ENCODE peak calls at places on chromosomes 5 and 9, in five cellular contexts. One of them, this sample, is unnamed.

GRCh38 chr5:32713396-32714381 is 2.6 kb downstream of the NPR3 start:
- DNase-seq in NCI-H1436: no peak
- DNase-seq in stimulated activated naive CD8-positive, alpha-beta T cell treated with anti-CD3 and anti-CD28 coated beads, Interleukin-15, Interleukin-2, amounts not matched to agents 100 U/mL and 50 U/mL, for 24 hours: no peak
- DNase-seq in frontal cortex: no peak
- DNase-seq in anterior cingulate cortex: no peak
- DNase-seq in this sample: no peak

GRCh38 chr5:112419596-112420110 is 576 bp upstream of the EPB41L4A start:
- DNase-seq in anterior cingulate cortex: no peak
- DNase-seq in frontal cortex: no peak
- DNase-seq in NCI-H1436: no peak
- DNase-seq in stimulated activated naive CD8-positive, alpha-beta T cell treated with anti-CD3 and anti-CD28 coated beads, Interleukin-15, Interleukin-2, amounts not matched to agents 100 U/mL and 50 U/mL, for 24 hours: peak
- DNase-seq in this sample: no peak

GRCh38 chr5:177607452-177608192 is 7.7 kb downstream of the B4GALT7 start:
- DNase-seq in frontal cortex: peak
- DNase-seq in stimulated activated naive CD8-positive, alpha-beta T cell treated with anti-CD3 and anti-CD28 coated beads, Interleukin-15, Interleukin-2, amounts not matched to agents 100 U/mL and 50 U/mL, for 24 hours: peak
- DNase-seq in NCI-H1436: no peak
- DNase-seq in anterior cingulate cortex: peak
- DNase-seq in this sample: peak

GRCh38 chr5:50694027-50694590 is 27.7 kb downstream of the PARP8 start:
- DNase-seq in frontal cortex: no peak
- DNase-seq in anterior cingulate cortex: no peak
- DNase-seq in stimulated activated naive CD8-positive, alpha-beta T cell treated with anti-CD3 and anti-CD28 coated beads, Interleukin-15, Interleukin-2, amounts not matched to agents 100 U/mL and 50 U/mL, for 24 hours: no peak
- DNase-seq in NCI-H1436: no peak
- DNase-seq in this sample: no peak

GRCh38 chr5:96924016-96924443 is 11.8 kb upstream of the LNPEP start:
- DNase-seq in stimulated activated naive CD8-positive, alpha-beta T cell treated with anti-CD3 and anti-CD28 coated beads, Interleukin-15, Interleukin-2, amounts not matched to agents 100 U/mL and 50 U/mL, for 24 hours: no peak
- DNase-seq in anterior cingulate cortex: no peak
- DNase-seq in frontal cortex: no peak
- DNase-seq in NCI-H1436: no peak
- DNase-seq in this sample: no peak

GRCh38 chr9:91949946-91950664 is at the start of gene ROR2:
- DNase-seq in NCI-H1436: peak
- DNase-seq in frontal cortex: peak
- DNase-seq in stimulated activated naive CD8-positive, alpha-beta T cell treated with anti-CD3 and anti-CD28 coated beads, Interleukin-15, Interleukin-2, amounts not matched to agents 100 U/mL and 50 U/mL, for 24 hours: peak
- DNase-seq in anterior cingulate cortex: no peak
- DNase-seq in this sample: no peak

GRCh38 chr5:172527559-172527958 is 73.2 kb upstream of the SH3PXD2B start:
- DNase-seq in anterior cingulate cortex: no peak
- DNase-seq in NCI-H1436: no peak
- DNase-seq in frontal cortex: no peak
- DNase-seq in stimulated activated naive CD8-positive, alpha-beta T cell treated with anti-CD3 and anti-CD28 coated beads, Interleukin-15, Interleukin-2, amounts not matched to agents 100 U/mL and 50 U/mL, for 24 hours: no peak
- DNase-seq in this sample: no peak

GRCh38 chr5:164998142-164998541 is 1492.7 kb downstream of the MAT2B start:
- DNase-seq in anterior cingulate cortex: no peak
- DNase-seq in frontal cortex: no peak
- DNase-seq in NCI-H1436: no peak
- DNase-seq in stimulated activated naive CD8-positive, alpha-beta T cell treated with anti-CD3 and anti-CD28 coated beads, Interleukin-15, Interleukin-2, amounts not matched to agents 100 U/mL and 50 U/mL, for 24 hours: no peak
- DNase-seq in this sample: no peak

GRCh38 chr9:115976726-115977125 is 176.9 kb upstream of the PAPPA start:
- DNase-seq in anterior cingulate cortex: no peak
- DNase-seq in NCI-H1436: no peak
- DNase-seq in stimulated activated naive CD8-positive, alpha-beta T cell treated with anti-CD3 and anti-CD28 coated beads, Interleukin-15, Interleukin-2, amounts not matched to agents 100 U/mL and 50 U/mL, for 24 hours: no peak
- DNase-seq in frontal cortex: no peak
- DNase-seq in this sample: no peak

GRCh38 chr5:175710361-175710760 is 52.5 kb downstream of the HRH2 start:
- DNase-seq in NCI-H1436: no peak
- DNase-seq in anterior cingulate cortex: no peak
- DNase-seq in stimulated activated naive CD8-positive, alpha-beta T cell treated with anti-CD3 and anti-CD28 coated beads, Interleukin-15, Interleukin-2, amounts not matched to agents 100 U/mL and 50 U/mL, for 24 hours: no peak
- DNase-seq in frontal cortex: no peak
- DNase-seq in this sample: no peak

GRCh38 chr9:69376651-69377050 is 51.6 kb downstream of the ENTREP1 start:
- DNase-seq in frontal cortex: no peak
- DNase-seq in anterior cingulate cortex: no peak
- DNase-seq in stimulated activated naive CD8-positive, alpha-beta T cell treated with anti-CD3 and anti-CD28 coated beads, Interleukin-15, Interleukin-2, amounts not matched to agents 100 U/mL and 50 U/mL, for 24 hours: no peak
- DNase-seq in NCI-H1436: no peak
- DNase-seq in this sample: no peak

This sample was measured in DND-41.